ENCODE peak calls at places on chromosomes 7 and 10, in five cellular contexts. One of them, this sample, is unnamed.

GRCh38 chr7:112428715-112429114 is 21.5 kb upstream of the IFRD1 start:
- DNase-seq in SK-N-SH: no peak
- DNase-seq in GM12878: no peak
- DNase-seq in HepG2: no peak
- DNase-seq in K562: no peak
- DNase-seq in this sample: no peak

GRCh38 chr7:54904986-54905385 is 113.8 kb upstream of the EGFR start:
- DNase-seq in SK-N-SH: no peak
- DNase-seq in GM12878: no peak
- DNase-seq in HepG2: no peak
- DNase-seq in K562: no peak
- DNase-seq in this sample: no peak

GRCh38 chr10:103870503-103870902 is 15.1 kb upstream of the SH3PXD2A start:
- DNase-seq in SK-N-SH: no peak
- DNase-seq in GM12878: no peak
- DNase-seq in HepG2: no peak
- DNase-seq in K562: no peak
- DNase-seq in this sample: no peak

GRCh38 chr10:111767661-111768060 is 415.9 kb downstream of the GPAM start:
- DNase-seq in SK-N-SH: no peak
- DNase-seq in GM12878: no peak
- DNase-seq in HepG2: no peak
- DNase-seq in K562: no peak
- DNase-seq in this sample: no peak

GRCh38 chr10:122208616-122209430 is 62.3 kb upstream of the BTBD16 start:
- DNase-seq in SK-N-SH: no peak
- DNase-seq in GM12878: no peak
- DNase-seq in HepG2: no peak
- DNase-seq in K562: no peak
- DNase-seq in this sample: no peak

GRCh38 chr10:86349474-86349873 is 17.1 kb downstream of the GRID1 start:
- DNase-seq in SK-N-SH: peak; percentile 70
- DNase-seq in GM12878: no peak
- DNase-seq in HepG2: peak; percentile 60
- DNase-seq in K562: peak; percentile 53
- DNase-seq in this sample: peak; percentile 68

GRCh38 chr10:98074315-98074911 is 44.0 kb upstream of the CRTAC1 start:
- DNase-seq in SK-N-SH: no peak
- DNase-seq in GM12878: no peak
- DNase-seq in HepG2: no peak
- DNase-seq in K562: no peak
- DNase-seq in this sample: peak; percentile 41

GRCh38 chr7:157553256-157553655 is 216.5 kb downstream of the DNAJB6 start:
- DNase-seq in SK-N-SH: no peak
- DNase-seq in GM12878: no peak
- DNase-seq in HepG2: no peak
- DNase-seq in K562: no peak
- DNase-seq in this sample: no peak

GRCh38 chr7:105268056-105268455 is 120.7 kb downstream of the SRPK2 start:
- DNase-seq in SK-N-SH: peak; percentile 26
- DNase-seq in GM12878: no peak
- DNase-seq in HepG2: no peak
- DNase-seq in K562: no peak
- DNase-seq in this sample: no peak

GRCh38 chr7:15554081-15554480 is 7.7 kb downstream of the AGMO start:
- DNase-seq in SK-N-SH: no peak
- DNase-seq in GM12878: no peak
- DNase-seq in HepG2: no peak
- DNase-seq in K562: no peak
- DNase-seq in this sample: no peak

GRCh38 chr10:87675396-87676376 is 16.0 kb downstream of the PAPSS2 start:
- DNase-seq in SK-N-SH: no peak
- DNase-seq in GM12878: no peak
- DNase-seq in HepG2: no peak
- DNase-seq in K562: no peak
- DNase-seq in this sample: no peak

GRCh38 chr7:45919231-45919825 is 1.7 kb downstream of the IGFBP3 start:
- DNase-seq in SK-N-SH: no peak
- DNase-seq in GM12878: no peak
- DNase-seq in HepG2: no peak
- DNase-seq in K562: no peak
- DNase-seq in this sample: no peak

GRCh38 chr10:69451784-69452251 is 553 bp downstream of the TSPAN15 start:
- DNase-seq in SK-N-SH: peak; percentile 41
- DNase-seq in GM12878: no peak
- DNase-seq in HepG2: no peak
- DNase-seq in K562: no peak
- DNase-seq in this sample: peak; percentile 37

GRCh38 chr7:2638224-2638991 is 6.6 kb downstream of the TTYH3 start:
- DNase-seq in SK-N-SH: peak; percentile 90
- DNase-seq in GM12878: no peak
- DNase-seq in HepG2: peak; percentile 76
- DNase-seq in K562: no peak
- DNase-seq in this sample: no peak

GRCh38 chr10:69281507-69282413 is 3.5 kb downstream of the HK1 start:
- DNase-seq in SK-N-SH: no peak
- DNase-seq in GM12878: no peak
- DNase-seq in HepG2: no peak
- DNase-seq in K562: no peak
- DNase-seq in this sample: no peak

GRCh38 chr10:47065903-47066302 is 154.7 kb downstream of the PTPN20 start:
- DNase-seq in SK-N-SH: no peak
- DNase-seq in GM12878: no peak
- DNase-seq in HepG2: no peak
- DNase-seq in K562: no peak
- DNase-seq in this sample: no peak

GRCh38 chr7:1478480-1478879 is 19.2 kb upstream of the MICALL2 start:
- DNase-seq in SK-N-SH: no peak
- DNase-seq in GM12878: no peak
- DNase-seq in HepG2: no peak
- DNase-seq in K562: no peak
- DNase-seq in this sample: no peak

GRCh38 chr10:123149568-123150228 is 1.8 kb downstream of the HMX2 start:
- DNase-seq in SK-N-SH: peak; percentile 63
- DNase-seq in GM12878: no peak
- DNase-seq in HepG2: no peak
- DNase-seq in K562: no peak
- DNase-seq in this sample: no peak

GRCh38 chr7:149879271-149879711 is 5.5 kb downstream of the ATP6V0E2 start:
- DNase-seq in SK-N-SH: no peak
- DNase-seq in GM12878: no peak
- DNase-seq in HepG2: no peak
- DNase-seq in K562: no peak
- DNase-seq in this sample: no peak

GRCh38 chr7:111499027-111499426 is 63.3 kb downstream of the IMMP2L start:
- DNase-seq in SK-N-SH: no peak
- DNase-seq in GM12878: no peak
- DNase-seq in HepG2: peak; percentile 28
- DNase-seq in K562: peak; percentile 46
- DNase-seq in this sample: no peak

GRCh38 chr10:122112625-122113160 is 123.7 kb downstream of the TACC2 start:
- DNase-seq in SK-N-SH: peak; percentile 93
- DNase-seq in GM12878: no peak
- DNase-seq in HepG2: peak; percentile 77
- DNase-seq in K562: peak; percentile 22
- DNase-seq in this sample: peak; percentile 82

GRCh38 chr7:7742223-7742622 is 23.8 kb upstream of the RPA3 start:
- DNase-seq in SK-N-SH: no peak
- DNase-seq in GM12878: no peak
- DNase-seq in HepG2: no peak
- DNase-seq in K562: no peak
- DNase-seq in this sample: no peak

GRCh38 chr10:63414481-63415260 is 51.1 kb downstream of the JMJD1C start:
- DNase-seq in SK-N-SH: no peak
- DNase-seq in GM12878: no peak
- DNase-seq in HepG2: no peak
- DNase-seq in K562: no peak
- DNase-seq in this sample: no peak
- TF ChIP-seq FOXM1 in SK-N-SH: no peak
- TF ChIP-seq FOXM1 in GM12878: no peak
- TF ChIP-seq FOXM1 in HepG2: no peak
- TF ChIP-seq FOXM1 in K562: no peak
- TF ChIP-seq FOXM1 in this sample: no peak

GRCh38 chr7:129368389-129368986 is 65.7 kb upstream of the STRIP2 start:
- DNase-seq in SK-N-SH: no peak
- DNase-seq in GM12878: peak; percentile 55
- DNase-seq in HepG2: no peak
- DNase-seq in K562: peak; percentile 22
- DNase-seq in this sample: no peak
- TF ChIP-seq FOXM1 in SK-N-SH: no peak
- TF ChIP-seq FOXM1 in GM12878: peak; percentile 41
- TF ChIP-seq FOXM1 in HepG2: no peak
- TF ChIP-seq FOXM1 in K562: no peak
- TF ChIP-seq FOXM1 in this sample: no peak

DNA sequence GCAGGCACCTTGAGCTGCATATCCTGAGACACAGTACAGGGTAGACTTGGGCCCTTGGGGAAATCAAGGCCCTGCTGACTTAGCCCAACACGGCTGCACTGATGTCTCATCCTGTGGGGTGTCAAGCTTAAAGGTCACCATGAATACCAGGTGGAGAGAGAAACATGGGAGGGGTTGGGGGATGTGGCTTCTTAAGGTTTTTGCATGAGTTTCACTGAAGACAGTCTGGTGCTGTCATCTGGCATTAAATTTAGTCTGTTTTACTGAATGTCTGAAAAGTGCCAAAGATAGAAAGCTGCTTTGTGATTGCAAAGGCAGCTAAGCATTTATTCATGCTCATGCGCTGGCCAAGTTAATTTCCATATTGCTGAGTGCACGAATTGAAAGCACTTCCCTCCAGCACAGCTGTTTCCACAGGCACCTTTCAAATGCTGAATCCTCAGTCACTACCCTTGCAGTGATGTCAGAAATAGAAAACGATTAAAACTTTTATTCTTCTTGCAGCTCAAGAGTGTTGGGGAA is 102.1 kb downstream of the OSBPL3 start:
- DNase-seq in SK-N-SH: no peak
- DNase-seq in GM12878: peak; percentile 62
- DNase-seq in HepG2: no peak
- DNase-seq in K562: no peak
- DNase-seq in this sample: no peak
- TF ChIP-seq FOXM1 in SK-N-SH: no peak
- TF ChIP-seq FOXM1 in GM12878: no peak
- TF ChIP-seq FOXM1 in HepG2: no peak
- TF ChIP-seq FOXM1 in K562: no peak
- TF ChIP-seq FOXM1 in this sample: no peak

GRCh38 chr10:51860257-51860656 is 160.9 kb upstream of the CSTF2T start:
- DNase-seq in SK-N-SH: no peak
- DNase-seq in GM12878: no peak
- DNase-seq in HepG2: no peak
- DNase-seq in K562: no peak
- DNase-seq in this sample: no peak
- TF ChIP-seq FOXM1 in SK-N-SH: no peak
- TF ChIP-seq FOXM1 in GM12878: no peak
- TF ChIP-seq FOXM1 in HepG2: no peak
- TF ChIP-seq FOXM1 in K562: no peak
- TF ChIP-seq FOXM1 in this sample: no peak

DNA sequence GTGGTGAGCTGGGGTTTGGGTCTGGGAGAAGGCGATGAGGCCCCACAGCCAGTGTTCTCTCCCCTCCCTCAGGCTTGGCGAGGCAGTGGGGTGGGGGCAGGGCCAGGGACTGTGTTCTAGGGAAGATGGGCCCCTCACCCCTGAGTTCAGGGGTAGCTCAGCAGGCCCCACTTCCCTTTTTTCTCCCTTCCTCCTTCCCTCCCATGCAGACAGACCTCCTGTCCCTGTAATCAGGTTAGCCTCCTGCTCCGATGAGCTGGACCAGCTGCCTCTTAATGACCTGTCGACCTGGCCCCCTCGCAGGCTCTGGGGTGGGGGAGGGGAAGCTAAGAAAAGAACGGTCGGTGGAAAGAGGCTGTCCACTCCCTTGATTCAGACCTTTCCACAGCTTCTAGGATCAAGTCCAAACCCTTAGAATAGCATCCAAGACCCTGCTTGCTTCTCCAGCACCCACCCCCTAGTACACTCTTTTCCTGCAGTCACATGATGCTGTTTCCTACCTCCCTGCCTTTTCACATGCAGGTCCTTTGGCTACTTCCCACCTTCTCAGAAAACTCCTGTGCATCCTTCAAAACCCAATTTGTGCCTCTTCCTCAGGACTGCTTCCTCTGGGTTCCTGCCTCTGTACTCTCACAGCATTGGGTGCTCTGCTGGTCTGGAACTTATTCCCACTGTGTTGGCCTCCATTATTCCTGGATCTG is 64.1 kb downstream of the ZMIZ1 start:
- DNase-seq in SK-N-SH: peak; percentile 82
- DNase-seq in GM12878: no peak
- DNase-seq in HepG2: no peak
- DNase-seq in K562: peak; percentile 80
- DNase-seq in this sample: no peak
- TF ChIP-seq FOXM1 in SK-N-SH: no peak
- TF ChIP-seq FOXM1 in GM12878: no peak
- TF ChIP-seq FOXM1 in HepG2: no peak
- TF ChIP-seq FOXM1 in K562: no peak
- TF ChIP-seq FOXM1 in this sample: no peak